ENCODE peak calls at places on chromosome 18, in four cellular contexts. H is hepatocyte, Z is mammary epithelial cell, S is K562. I is an unnamed sample.

GRCh38 chr18:59536181-59536580 is 161.0 kb downstream of the CCBE1 start:
- DNase-seq in S (no peak), H (no peak), Z (no peak), I (no peak)

GRCh38 chr18:3110034-3110752 is 97.2 kb upstream of the LPIN2 start:
- DNase-seq in Z (no peak), S (no peak), H (no peak), I (no peak)

GRCh38 chr18:57846258-57846657 is 43.1 kb upstream of the ATP8B1 start:
- DNase-seq in H (peak; percentile 64), S (peak; percentile 83), Z (peak; percentile 33), I (no peak)

GRCh38 chr18:11104307-11104706 is 45.1 kb downstream of the PIEZO2 start:
- DNase-seq in Z (no peak), H (no peak), S (no peak), I (no peak)

GRCh38 chr18:72847134-72847533 is 20.7 kb downstream of the NETO1 start:
- DNase-seq in H (no peak), S (no peak), Z (peak; percentile 78), I (no peak)

GRCh38 chr18:43534511-43534910 is 257.2 kb upstream of the SYT4 start:
- DNase-seq in S (no peak), Z (peak; percentile 78), H (peak; percentile 4), I (no peak)

GRCh38 chr18:57915848-57916596 is 112.9 kb upstream of the ATP8B1 start:
- DNase-seq in H (no peak), Z (no peak), S (peak; percentile 11), I (no peak)

GRCh38 chr18:79951545-79952456 is at the start of gene SLC66A2:
- DNase-seq in S (peak; percentile 86), H (peak; percentile 96), Z (peak; percentile 83), I (no peak)

GRCh38 chr18:78914586-78914935 is 65.1 kb upstream of the SALL3 start:
- DNase-seq in S (no peak), H (no peak), Z (no peak), I (no peak)

GRCh38 chr18:56327171-56327885 is 311.1 kb downstream of the TXNL1 start:
- DNase-seq in H (no peak), S (no peak), Z (no peak), I (no peak)

GRCh38 chr18:10006261-10006903 is 92.6 kb downstream of the VAPA start:
- DNase-seq in S (no peak), H (peak; percentile 23), Z (peak; percentile 23), I (no peak)

GRCh38 chr18:43744960-43745740 is 467.9 kb upstream of the SYT4 start:
- DNase-seq in S (no peak), H (no peak), Z (no peak), I (no peak)

GRCh38 chr18:55233850-55234249 is 274.6 kb upstream of the CCDC68 start:
- DNase-seq in H (no peak), S (no peak), Z (no peak), I (no peak)

GRCh38 chr18:41751161-41751560 is 203.9 kb upstream of the PIK3C3 start:
- DNase-seq in H (no peak), Z (peak; percentile 36), S (no peak), I (no peak)

GRCh38 chr18:75456277-75456676 is 28.8 kb upstream of the SMIM21 start:
- DNase-seq in S (no peak), Z (no peak), H (peak; percentile 13), I (no peak)

GRCh38 chr18:75454022-75454795 is 26.7 kb upstream of the SMIM21 start:
- DNase-seq in H (no peak), Z (no peak), S (no peak), I (no peak)

DNA sequence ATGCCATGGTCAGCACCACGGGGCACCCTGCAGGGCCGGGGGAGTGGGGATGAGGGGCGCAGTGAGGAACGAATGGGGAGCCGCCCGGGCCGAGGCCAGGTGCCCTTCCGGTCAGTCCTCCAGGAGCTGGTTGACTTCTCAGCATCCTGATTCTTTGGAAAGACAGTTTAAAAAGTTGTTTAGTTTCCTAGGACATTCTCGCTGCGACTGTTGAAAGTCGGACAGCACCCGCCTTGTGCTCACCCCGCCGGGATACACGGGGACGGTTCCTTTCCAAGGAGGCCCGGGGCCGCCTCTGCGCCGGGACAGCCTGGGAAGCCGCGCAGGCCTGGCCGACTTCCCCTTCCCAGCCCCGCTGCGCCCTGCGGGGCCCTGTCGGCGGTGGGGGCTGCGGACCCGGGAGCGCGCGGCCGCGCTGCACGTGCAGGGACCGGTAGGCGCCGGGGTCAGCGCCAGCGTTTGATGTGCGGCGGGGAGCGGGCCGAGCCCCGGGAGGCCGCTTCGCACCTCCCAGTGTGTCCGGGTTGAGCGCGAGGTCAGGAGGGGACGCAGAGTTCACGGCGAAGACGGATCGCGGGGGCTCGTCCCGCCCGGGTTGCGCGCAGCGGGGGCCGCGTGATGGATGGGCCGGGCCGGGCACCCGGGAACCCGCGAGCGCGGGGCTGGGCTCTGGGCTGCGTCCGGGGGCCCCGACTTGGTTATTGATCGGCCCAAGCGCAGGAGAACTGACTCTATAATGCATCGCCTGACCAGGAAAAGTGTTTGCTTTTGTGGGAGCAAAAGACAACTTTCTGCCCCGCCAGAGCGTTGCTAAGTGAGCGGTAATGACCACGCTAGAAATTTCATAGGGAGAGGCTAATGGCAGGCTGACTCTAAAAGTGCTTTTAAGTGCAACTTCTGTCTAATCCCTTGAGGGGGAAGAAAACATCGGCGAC is 28.0 kb upstream of the SMIM21 start:
- DNase-seq in H (peak; percentile 52), S (no peak), Z (no peak), I (no peak)
- TF ChIP-seq EZH2 in H (peak; percentile 57), S (no peak), Z (peak; percentile 22), I (no peak)

DNA sequence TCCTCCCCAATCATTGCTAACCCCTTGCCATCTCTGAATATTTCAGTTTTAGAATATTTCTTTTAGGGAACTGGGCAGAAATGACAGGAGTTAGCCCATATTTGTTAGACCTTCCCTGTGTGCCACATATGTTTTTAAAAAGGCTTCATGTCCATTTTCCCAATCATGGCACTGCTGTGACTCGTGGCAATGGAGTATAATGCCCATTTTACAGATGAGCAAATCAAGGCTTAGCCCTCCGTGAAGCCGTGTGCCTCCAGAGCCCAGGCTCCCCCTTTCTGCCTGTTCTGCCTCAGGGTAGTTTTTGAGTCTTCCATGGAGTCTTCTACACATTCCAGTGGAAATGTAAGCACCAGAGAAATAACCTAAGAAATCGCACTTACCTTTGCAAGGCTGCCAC is 130.1 kb downstream of the KCTD1 start:
- DNase-seq in H (no peak), S (no peak), Z (no peak), I (no peak)
- TF ChIP-seq EZH2 in H (no peak), S (no peak), Z (no peak), I (no peak)

DNA sequence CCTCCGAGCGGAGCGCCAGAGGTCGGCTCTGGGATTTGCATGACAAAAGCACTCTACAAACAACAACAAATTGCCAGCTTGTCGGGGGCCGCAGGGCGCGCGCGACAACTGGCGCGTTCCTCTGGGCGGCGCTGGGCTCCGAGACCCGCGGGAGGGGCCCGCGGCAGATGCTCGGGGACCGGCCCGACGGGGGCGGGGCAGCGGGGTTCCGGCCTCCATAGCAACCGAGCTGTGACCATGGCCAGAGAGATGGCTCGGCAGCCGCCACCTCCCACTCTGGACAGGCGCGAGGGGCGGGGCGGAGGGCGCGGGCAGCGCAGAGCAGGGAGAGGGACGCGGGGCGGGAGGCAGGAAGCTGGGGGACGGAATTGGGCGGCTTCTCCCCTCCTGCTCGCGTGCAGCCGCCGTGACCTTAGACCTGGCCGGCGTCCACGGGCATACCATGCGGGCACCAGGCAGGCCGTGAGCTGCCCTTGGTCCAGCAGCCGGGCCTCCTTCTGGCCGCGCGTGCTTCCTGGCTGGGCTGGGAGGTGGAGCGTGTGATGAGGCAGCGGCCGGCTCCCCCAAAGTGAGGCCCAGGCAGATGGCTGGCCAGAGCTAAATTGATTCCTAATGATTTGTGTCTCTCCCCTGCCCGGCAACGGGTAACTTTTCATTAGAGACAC is 171.5 kb downstream of the CELF4 start:
- DNase-seq in H (peak; percentile 63), Z (no peak), S (peak; percentile 65), I (no peak)
- TF ChIP-seq EZH2 in H (no peak), Z (no peak), S (no peak), I (no peak)

GRCh38 chr18:34976899-34977786 is 64.1 kb upstream of the MAPRE2 start:
- DNase-seq in H (peak; percentile 89), S (peak; percentile 77), Z (no peak), I (no peak)
- TF ChIP-seq EZH2 in H (no peak), S (no peak), Z (peak; percentile 51), I (no peak)

GRCh38 chr18:62523255-62523588 is 397 bp downstream of the ZCCHC2 start:
- DNase-seq in Z (no peak), H (no peak), S (no peak), I (no peak)

GRCh38 chr18:62521588-62521987 is 1.2 kb upstream of the ZCCHC2 start:
- DNase-seq in Z (peak; percentile 23), H (no peak), S (peak; percentile 46), I (no peak)

GRCh38 chr18:62521082-62521481 is 1.7 kb upstream of the ZCCHC2 start:
- DNase-seq in H (no peak), Z (no peak), S (no peak), I (no peak)

GRCh38 chr18:62522510-62523254 is at the start of gene ZCCHC2:
- DNase-seq in H (peak; percentile 99), Z (peak; percentile 98), S (peak; percentile 95), I (peak; percentile 47)

GRCh38 chr18:62522178-62522509 is 681 bp upstream of the ZCCHC2 start:
- DNase-seq in Z (no peak), H (no peak), S (no peak), I (no peak)
- TF ChIP-seq EZH2 in Z (no peak), H (no peak), S (no peak), I (no peak)

GRCh38 chr18:48573632-48574293 is 34.9 kb downstream of the CTIF start:
- DNase-seq in H (no peak), S (peak; percentile 61), Z (no peak), I (no peak)

GRCh38 chr18:48569915-48570264 is 31.1 kb downstream of the CTIF start:
- DNase-seq in S (no peak), H (no peak), Z (no peak), I (no peak)

GRCh38 chr18:48570313-48570712 is 31.5 kb downstream of the CTIF start:
- DNase-seq in S (no peak), Z (no peak), H (no peak), I (no peak)

GRCh38 chr18:48572402-48573126 is 33.7 kb downstream of the CTIF start:
- DNase-seq in Z (no peak), H (no peak), S (no peak), I (no peak)

GRCh38 chr18:48571619-48572384 is 33.0 kb downstream of the CTIF start:
- DNase-seq in H (no peak), Z (no peak), S (no peak), I (no peak)
- TF ChIP-seq EZH2 in H (no peak), Z (no peak), S (no peak), I (no peak)

GRCh38 chr18:24014986-24015896 is 687 bp downstream of the TTC39C start:
- DNase-seq in Z (peak; percentile 43), H (peak; percentile 74), S (no peak), I (no peak)

GRCh38 chr18:24016643-24017042 is 2.1 kb downstream of the TTC39C start:
- DNase-seq in H (no peak), Z (peak; percentile 43), S (no peak), I (no peak)

GRCh38 chr18:24015897-24016631 is 1.5 kb downstream of the TTC39C start:
- DNase-seq in S (no peak), H (no peak), Z (no peak), I (no peak)

GRCh38 chr18:24013061-24013460 is 1.5 kb upstream of the TTC39C start:
- DNase-seq in Z (no peak), S (no peak), H (no peak), I (no peak)

GRCh38 chr18:24014062-24014985 is at the start of gene TTC39C:
- DNase-seq in S (peak; percentile 54), Z (peak; percentile 83), H (peak; percentile 82), I (no peak)
- TF ChIP-seq EZH2 in S (no peak), Z (no peak), H (no peak), I (no peak)

I was measured in SK-N-MC.